ENCODE peak calls at places on chromosomes 1 and 21, in four cellular contexts. N is right atrium auricular region, M is IMR-90, J is DND-41. T is an unnamed sample.

GRCh38 chr1:188023206-188023605 is 1194.5 kb downstream of the PLA2G4A start:
- DNase-seq in N (no peak), M (peak; percentile 85), J (no peak), T (no peak)

GRCh38 chr1:150528196-150528595 is 12.6 kb downstream of the FALEC start:
- DNase-seq in N (no peak), M (peak; percentile 86), J (no peak), T (no peak)

GRCh38 chr1:21946836-21947587 is 9.9 kb upstream of the HSPG2 start:
- DNase-seq in N (no peak), M (no peak), J (no peak), T (peak; percentile 41)

GRCh38 chr21:40173833-40174232 is 306.6 kb downstream of the PCP4 start:
- DNase-seq in N (no peak), M (no peak), J (no peak), T (no peak)

GRCh38 chr1:181479137-181479745 is 4.1 kb upstream of the CACNA1E start:
- DNase-seq in N (no peak), M (peak; percentile 71), J (peak; percentile 28), T (peak; percentile 69)

GRCh38 chr1:164725401-164725800 is 166.4 kb downstream of the PBX1 start:
- DNase-seq in N (no peak), M (peak; percentile 56), J (no peak), T (no peak)

GRCh38 chr1:244918422-244919319 is 54.3 kb upstream of the HNRNPU start:
- DNase-seq in N (no peak), M (peak; percentile 12), J (peak; percentile 70), T (peak; percentile 33)

GRCh38 chr1:227449051-227449450 is 114.3 kb upstream of the ZNF678 start:
- DNase-seq in N (no peak), M (no peak), J (peak; percentile 23), T (peak; percentile 42)

GRCh38 chr1:51768971-51769601 is 109.4 kb downstream of the NRDC start:
- DNase-seq in N (no peak), M (peak; percentile 80), J (peak; percentile 33), T (peak; percentile 70)

GRCh38 chr1:22457356-22457755 is 5.7 kb downstream of the ZBTB40 start:
- DNase-seq in N (no peak), M (peak; percentile 48), J (no peak), T (no peak)

GRCh38 chr1:109883248-109883955 is 27.2 kb upstream of the CSF1 start:
- DNase-seq in N (peak; percentile 74), M (no peak), J (no peak), T (no peak)

GRCh38 chr1:147217142-147217541 is 8.0 kb downstream of the FMO5 start:
- DNase-seq in N (no peak), M (no peak), J (no peak), T (no peak)

GRCh38 chr1:39692152-39693064 is 1.2 kb upstream of the HPCAL4 start:
- DNase-seq in N (no peak), M (no peak), J (no peak), T (no peak)

GRCh38 chr1:39691383-39692151 is at the start of gene HPCAL4:
- DNase-seq in N (peak; percentile 87), M (peak; percentile 46), J (no peak), T (peak; percentile 88)

GRCh38 chr1:39690225-39690624 is 1.0 kb downstream of the HPCAL4 start:
- DNase-seq in N (no peak), M (no peak), J (no peak), T (no peak)

GRCh38 chr1:39689635-39690034 is 1.6 kb downstream of the HPCAL4 start:
- DNase-seq in N (no peak), M (no peak), J (no peak), T (no peak)

GRCh38 chr1:39690943-39691382 is 270 bp downstream of the HPCAL4 start:
- DNase-seq in N (no peak), M (no peak), J (no peak), T (no peak)
- H3K27ac ChIP-seq in N (no peak overlapping the region), M (no peak overlapping the region), J (no peak overlapping the region), T (no peak overlapping the region)

DNA sequence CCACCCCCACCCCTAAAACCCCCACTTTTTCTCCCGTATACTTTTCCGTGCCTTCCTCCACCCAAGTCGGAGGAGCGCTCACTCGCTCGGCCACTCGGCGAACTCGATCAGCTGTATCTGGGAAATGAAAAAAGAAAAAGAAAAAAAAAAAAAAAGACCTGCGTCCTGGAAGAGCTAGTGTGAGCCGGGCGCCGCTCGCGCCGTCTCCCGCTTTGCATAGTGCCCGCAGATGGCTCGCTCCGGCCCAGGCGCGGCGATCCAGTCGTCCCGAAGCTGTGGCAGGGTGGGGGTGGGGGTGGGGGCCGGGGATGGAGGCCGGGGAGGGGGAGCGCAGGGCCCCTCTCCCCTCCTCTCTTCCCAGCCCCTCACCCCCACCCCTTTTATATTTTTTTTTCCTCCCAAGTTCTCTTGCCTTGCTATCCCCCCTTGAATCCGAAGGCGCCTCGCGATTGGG is 324 bp upstream of the PROX1 start:
- DNase-seq in N (no peak), M (no peak), J (no peak), T (no peak)
- H3K4me3 ChIP-seq in N (peak overlapping the region; percentile 65), M (peak overlapping the region; percentile 51), J (no peak overlapping the region), T (peak overlapping the region; percentile 51)

DNA sequence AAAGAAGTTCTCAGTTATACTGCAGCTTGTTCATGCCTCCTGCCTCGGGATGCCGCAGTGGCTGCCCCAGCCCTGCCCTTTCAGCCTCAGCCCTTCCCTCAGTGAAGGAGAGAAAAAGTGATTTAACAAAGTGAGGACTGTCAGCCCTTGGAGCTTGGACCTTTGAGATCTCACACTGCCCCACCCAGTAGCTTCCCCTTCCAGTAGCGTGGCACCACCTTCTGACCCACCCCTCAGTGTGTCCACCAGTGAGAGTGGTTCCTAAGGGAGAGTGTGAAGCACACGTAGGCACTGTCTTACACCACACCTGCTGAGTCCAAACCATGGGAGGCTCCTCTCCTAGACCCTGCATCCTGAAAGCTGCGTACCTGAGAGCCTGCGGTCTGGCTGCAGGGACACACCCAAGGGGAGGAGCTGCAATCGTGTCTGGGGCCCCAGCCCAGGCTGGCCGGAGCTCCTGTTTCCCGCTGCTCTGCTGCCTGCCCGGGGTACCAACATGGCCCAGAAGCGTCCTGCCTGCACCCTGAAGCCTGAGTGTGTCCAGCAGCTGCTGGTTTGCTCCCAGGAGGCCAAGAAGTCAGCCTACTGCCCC is at the start of gene CDA:
- DNase-seq in N (peak; percentile 59), M (no peak), J (no peak), T (peak; percentile 77)
- H3K27ac ChIP-seq in N (peak within 1 kb of the TSS; percentile 84), M (peak within 1 kb of the TSS; percentile 60), J (no peak within 1 kb of the TSS), T (no peak within 1 kb of the TSS)

DNA sequence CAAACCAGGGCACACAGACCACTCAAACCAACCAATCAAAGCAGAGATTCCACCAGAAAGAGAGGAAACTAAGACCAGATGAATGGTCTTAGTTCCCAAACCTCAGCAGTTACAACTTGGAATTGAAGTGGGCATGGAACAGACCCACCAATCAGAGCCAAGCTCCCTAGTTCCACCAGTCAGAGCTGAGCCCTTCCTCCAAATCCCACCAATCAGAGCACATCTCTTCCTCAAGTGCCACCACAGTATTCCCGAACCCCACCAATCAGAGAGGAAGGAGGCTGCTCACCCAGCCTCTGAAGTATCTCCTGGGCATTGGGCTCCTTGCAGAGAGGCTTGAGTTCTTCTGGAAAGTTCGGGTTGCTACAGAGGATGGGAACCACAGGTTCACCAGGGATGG is 1.4 kb downstream of the GUCA2A start:
- DNase-seq in N (no peak), M (no peak), J (no peak), T (no peak)
- H3K4me3 ChIP-seq in N (no peak overlapping the region), M (no peak overlapping the region), J (no peak overlapping the region), T (no peak overlapping the region)